ENCODE peak calls at places on chromosome 5, in seven cellular contexts. P, G, V, E, I, R and D are unnamed samples.

GRCh38 chr5:59007460-59008063 is 424.7 kb downstream of the RAB3C start:
- DNase-seq in G (peak; percentile 66), E (peak; percentile 52), P (no peak), R (no peak), V (no peak), I (peak; percentile 19), D (no peak)

GRCh38 chr5:38515648-38516047 is 40.8 kb downstream of the LIFR start:
- DNase-seq in I (no peak), P (no peak), G (peak; percentile 39), R (peak; percentile 22), E (no peak), V (no peak), D (no peak)

GRCh38 chr5:150503977-150504620 is 3.8 kb upstream of the NDST1 start:
- DNase-seq in G (no peak), E (peak; percentile 52), I (no peak), P (peak; percentile 84), R (no peak), V (peak; percentile 78), D (no peak)

GRCh38 chr5:158164648-158165047 is 305.7 kb upstream of the CLINT1 start:
- DNase-seq in P (no peak), V (no peak), I (no peak), E (no peak), R (no peak), G (no peak), D (no peak)

GRCh38 chr5:150579462-150580400 is 60.7 kb upstream of the SYNPO start:
- DNase-seq in V (no peak), G (no peak), R (no peak), I (no peak), P (no peak), E (no peak), D (no peak)

GRCh38 chr5:164296603-164297080 is 791.2 kb downstream of the MAT2B start:
- DNase-seq in G (peak; percentile 42), V (no peak), R (no peak), E (no peak), I (no peak), P (no peak), D (no peak)

GRCh38 chr5:40654377-40655006 is 25.2 kb upstream of the PTGER4 start:
- DNase-seq in R (no peak), I (no peak), P (no peak), V (no peak), E (no peak), G (no peak), D (no peak)

GRCh38 chr5:96112703-96113102 is 151.1 kb upstream of the ELL2 start:
- DNase-seq in E (no peak), P (no peak), V (no peak), G (no peak), I (no peak), R (no peak), D (no peak)

GRCh38 chr5:103407399-103407798 is 148.8 kb downstream of the MACIR start:
- DNase-seq in I (no peak), V (no peak), G (no peak), R (no peak), E (peak; percentile 22), P (no peak), D (no peak)

GRCh38 chr5:108168915-108169314 is 213.0 kb downstream of the FBXL17 start:
- DNase-seq in R (no peak), G (no peak), E (no peak), V (no peak), I (no peak), P (no peak), D (no peak)

GRCh38 chr5:113234546-113234945 is 200.2 kb downstream of the TSSK1B start:
- DNase-seq in R (no peak), V (no peak), P (no peak), G (no peak), I (no peak), E (no peak), D (no peak)

GRCh38 chr5:170451764-170452365 is 52.0 kb upstream of the KCNIP1 start:
- DNase-seq in G (peak; percentile 77), P (no peak), E (peak; percentile 10), V (no peak), I (no peak), R (no peak), D (no peak)